ENCODE peak calls at places on chromosomes 4 and X, in five cellular contexts. F, X, P, R and Q are unnamed samples. For H3K36me3, H3K4me1 and H3K27me3, the result is how much of the 10 kb centered on the place peaks cover.

GRCh38 chr4:182724414-182724813 is 192.8 kb downstream of the DCTD start:
- DNase-seq in X (no peak), P (peak), F (no peak), R (no peak), Q (no peak)

GRCh38 chr4:17646693-17647092 is 32.3 kb downstream of the MED28 start:
- DNase-seq in F (no peak), X (no peak), P (no peak), R (no peak), Q (no peak)

GRCh38 chrX:18348047-18348446 is 6.4 kb downstream of the SCML2 start:
- DNase-seq in X (no peak), F (no peak), P (peak), R (no peak), Q (no peak)

GRCh38 chr4:78057600-78058560 is 757 bp downstream of the FRAS1 start:
- DNase-seq in X (peak), P (peak), F (peak), R (peak), Q (peak)

GRCh38 chrX:42096262-42096939 is 173.0 kb upstream of the CASK start:
- DNase-seq in P (no peak), R (no peak), X (no peak), F (peak), Q (no peak)

GRCh38 chrX:40299028-40299479 is 201.3 kb upstream of the BCOR start:
- DNase-seq in X (no peak), P (no peak), F (peak), R (no peak), Q (no peak)

GRCh38 chr4:157713342-157713741 is 459.5 kb downstream of the GASK1B start:
- DNase-seq in X (no peak), P (no peak), R (peak), F (no peak), Q (no peak)

GRCh38 chrX:68132749-68133148 is 300.5 kb downstream of the OPHN1 start:
- DNase-seq in P (no peak), X (no peak), F (no peak), R (no peak), Q (no peak)

GRCh38 chrX:110588164-110588563 is 207.5 kb downstream of the CHRDL1 start:
- DNase-seq in R (no peak), X (no peak), P (no peak), F (no peak), Q (no peak)

GRCh38 chr4:7817877-7818675 is 121.6 kb downstream of the AFAP1 start:
- DNase-seq in X (no peak), P (peak), F (peak), R (peak), Q (peak)

GRCh38 chr4:136457577-136457976 is 1074.7 kb downstream of the PCDH18 start:
- DNase-seq in R (no peak), P (no peak), X (no peak), F (no peak), Q (no peak)

GRCh38 chrX:155896512-155896911 is 15.4 kb downstream of the VAMP7 start:
- DNase-seq in R (no peak), X (no peak), F (no peak), P (no peak), Q (no peak)

GRCh38 chrX:155888139-155888538 is 7.0 kb downstream of the VAMP7 start:
- DNase-seq in R (no peak), X (no peak), P (peak), F (no peak), Q (no peak)

GRCh38 chrX:155899366-155899765 is 18.2 kb downstream of the VAMP7 start:
- DNase-seq in R (no peak), X (no peak), F (no peak), P (no peak), Q (no peak)

GRCh38 chrX:155889328-155889727 is 8.2 kb downstream of the VAMP7 start:
- DNase-seq in R (no peak), P (no peak), F (no peak), X (no peak), Q (no peak)

DNA sequence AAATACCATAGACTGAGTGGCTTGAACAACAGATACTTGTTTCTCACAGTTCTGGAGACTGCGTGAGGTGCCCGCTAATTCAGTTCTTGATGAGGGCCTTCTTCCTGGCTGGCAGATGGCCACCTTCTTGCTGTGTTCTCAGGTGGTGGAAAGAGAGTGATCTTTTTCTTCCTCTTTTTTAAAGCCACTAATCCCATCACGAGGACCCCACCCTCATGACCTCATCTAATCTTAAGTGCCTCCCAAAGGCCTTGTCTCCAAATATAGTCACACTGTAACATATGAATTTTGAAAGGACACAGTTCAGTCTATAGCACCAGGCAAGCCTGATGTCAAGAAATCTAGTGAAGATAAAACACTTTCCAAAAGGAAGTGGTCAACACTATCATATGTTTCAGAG is 12.4 kb downstream of the VAMP7 start:
- DNase-seq in F (no peak), X (no peak), R (no peak), P (no peak), Q (no peak)
- H3K36me3 ChIP-seq in F (under half), X (under half), R (under half), P (under half), Q (under half)

GRCh38 chr4:40992472-40993298 is 221.7 kb downstream of the APBB2 start:
- DNase-seq in P (peak), R (no peak), F (peak), X (no peak), Q (peak)
- H3K4me1 ChIP-seq in P (under half), R (under half), F (under half), X (under half), Q (under half)

DNA sequence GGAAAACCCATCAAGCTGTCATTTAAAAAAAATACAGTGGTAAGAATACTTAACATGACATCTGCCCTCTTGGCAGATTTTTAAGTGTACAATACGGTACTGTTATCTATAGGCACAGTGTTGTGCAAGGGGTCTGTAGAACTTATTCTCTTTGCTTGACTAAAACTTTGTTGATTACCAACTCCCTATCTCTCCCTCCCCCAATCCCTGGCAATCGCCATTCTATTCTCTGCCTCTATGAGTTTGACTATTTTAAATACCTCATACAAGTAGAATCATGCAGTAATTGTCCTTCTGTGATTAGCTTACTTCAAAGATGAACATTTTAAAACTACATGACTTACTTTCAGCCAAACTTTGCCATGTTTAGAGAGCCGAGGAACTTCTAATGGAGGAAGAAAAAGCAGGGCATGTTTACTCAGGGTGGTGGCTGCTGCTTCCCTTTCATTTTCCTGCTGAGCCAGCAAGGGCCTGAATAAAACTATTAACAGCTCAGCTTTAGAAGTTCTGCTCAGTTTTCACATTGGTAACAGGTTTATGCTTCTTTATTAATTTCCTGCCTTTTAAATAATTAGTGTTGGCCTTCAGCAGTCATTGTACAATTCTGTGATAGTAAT is 62.3 kb downstream of the APOO start:
- DNase-seq in P (no peak), F (no peak), X (no peak), R (no peak), Q (no peak)
- H3K27me3 ChIP-seq in P (under half), F (under half), X (under half), R (under half), Q (under half)

DNA sequence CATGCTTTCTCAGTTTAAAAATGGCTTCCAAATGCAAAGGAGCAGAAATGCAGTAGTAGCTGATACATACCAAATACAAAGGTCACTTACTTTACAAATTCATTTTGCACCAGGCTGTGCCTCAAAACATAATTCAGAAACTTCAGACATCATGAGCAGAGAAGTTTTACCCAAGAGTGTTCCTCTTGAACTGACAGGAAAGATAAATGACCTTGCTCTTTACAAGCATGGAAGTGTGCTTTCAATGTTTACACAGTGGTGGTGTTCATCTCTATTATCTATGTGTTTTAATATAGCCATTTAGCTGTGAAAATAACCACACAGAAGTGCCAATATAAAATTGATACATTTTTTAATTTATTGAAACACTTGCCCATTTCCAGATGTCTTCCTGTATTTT is 383.4 kb downstream of the ANKRD50 start:
- DNase-seq in P (no peak), R (no peak), F (no peak), X (no peak), Q (no peak)
- H3K36me3 ChIP-seq in P (under half), R (under half), F (under half), X (under half), Q (under half)